ENCODE peak calls at places on chromosomes 13 and 19, in four cellular contexts. B, R, C and H are unnamed samples.
A peak's percentile ranks its signal among the peaks of the same experiment; 100 is the strongest.

GRCh38 chr13:112446347-112446861 is 70.2 kb downstream of the SPACA7 start:
- DNase-seq in R (no peak), C (no peak), B (peak; percentile 17), H (no peak)

GRCh38 chr13:58531614-58532013 is 900.1 kb downstream of the PCDH17 start:
- DNase-seq in R (no peak), C (no peak), B (no peak), H (no peak)

GRCh38 chr13:58908019-58908679 is 1255.6 kb downstream of the DIAPH3 start:
- DNase-seq in C (no peak), B (no peak), R (no peak), H (no peak)

GRCh38 chr19:31902821-31903220 is 442.6 kb upstream of the ZNF507 start:
- DNase-seq in C (no peak), B (no peak), R (no peak), H (no peak)

GRCh38 chr13:79647518-79647917 is 166.6 kb downstream of the NDFIP2 start:
- DNase-seq in B (no peak), R (no peak), C (no peak), H (no peak)

GRCh38 chr19:917323-918151 is at the start of gene KISS1R:
- DNase-seq in R (no peak), B (peak; percentile 44), C (no peak), H (no peak)

GRCh38 chr13:51811046-51811445 is 7.1 kb upstream of the DHRS12 start:
- DNase-seq in C (no peak), R (no peak), B (no peak), H (no peak)

GRCh38 chr19:35790981-35791813 is 15.8 kb downstream of the ARHGAP33 start:
- DNase-seq in R (no peak), B (no peak), C (no peak), H (peak; percentile 14)

GRCh38 chr19:13859361-13859880 is 17.5 kb upstream of the NANOS3 start:
- DNase-seq in R (no peak), C (no peak), B (no peak), H (no peak)

GRCh38 chr19:24000656-24001055 is 86.0 kb downstream of the ZNF726 start:
- DNase-seq in C (no peak), B (no peak), R (no peak), H (no peak)

GRCh38 chr13:77660841-77661250 is 36.6 kb upstream of the SLAIN1 start:
- DNase-seq in C (no peak), R (no peak), B (no peak), H (no peak)

GRCh38 chr19:55452381-55453325 is 8.8 kb downstream of the ISOC2 start:
- DNase-seq in B (peak; percentile 49), R (no peak), C (peak; percentile 67), H (no peak)

GRCh38 chr19:4501005-4501591 is 17.2 kb downstream of the PLIN4 start:
- DNase-seq in B (no peak), C (no peak), R (no peak), H (no peak)

GRCh38 chr13:110517505-110518149 is 43.9 kb downstream of the RAB20 start:
- DNase-seq in C (peak; percentile 69), B (no peak), R (no peak), H (no peak)

GRCh38 chr13:39887424-39887823 is 232.0 kb downstream of the COG6 start:
- DNase-seq in C (no peak), R (no peak), B (no peak), H (no peak)

GRCh38 chr19:13987101-13987890 is 18.8 kb downstream of the RFX1 start:
- DNase-seq in R (no peak), B (peak; percentile 45), C (no peak), H (no peak)

GRCh38 chr13:106528711-106529414 is 6.6 kb downstream of the EFNB2 start:
- DNase-seq in B (no peak), R (no peak), C (no peak), H (no peak)

GRCh38 chr19:13579388-13580060 is 73.2 kb upstream of the CACNA1A start:
- DNase-seq in B (no peak), R (no peak), C (no peak), H (no peak)

GRCh38 chr13:53127378-53127777 is 98.8 kb downstream of the OLFM4 start:
- DNase-seq in B (no peak), R (no peak), C (no peak), H (no peak)

GRCh38 chr13:99998261-99998660 is 16.7 kb downstream of the ZIC2 start:
- DNase-seq in R (no peak), B (no peak), C (no peak), H (no peak)

GRCh38 chr13:102020611-102021216 is 381.1 kb downstream of the FGF14 start:
- DNase-seq in B (no peak), R (no peak), C (no peak), H (no peak)

GRCh38 chr13:110363009-110363408 is 55.9 kb downstream of the COL4A2 start:
- DNase-seq in R (no peak), B (no peak), C (no peak), H (no peak)

GRCh38 chr13:40259899-40260298 is 406.5 kb downstream of the FOXO1 start:
- DNase-seq in B (no peak), R (no peak), C (no peak), H (no peak)

GRCh38 chr19:39737351-39737750 is 478 bp downstream of the CLC start:
- DNase-seq in C (no peak), B (no peak), R (no peak), H (no peak)

GRCh38 chr19:28871099-28871725 is 341.7 kb downstream of the UQCRFS1 start:
- DNase-seq in B (no peak), C (no peak), R (no peak), H (no peak)

GRCh38 chr13:32791545-32792172 is 205.4 kb downstream of the PDS5B start:
- DNase-seq in R (no peak), B (no peak), C (no peak), H (no peak)

GRCh38 chr13:44125943-44126469 is 246.3 kb downstream of the LACC1 start:
- DNase-seq in B (no peak), C (no peak), R (no peak), H (no peak)

GRCh38 chr13:33775339-33776108 is 42.4 kb upstream of the RFC3 start:
- DNase-seq in B (no peak), R (no peak), C (no peak), H (no peak)

GRCh38 chr19:20367811-20368294 is 197.7 kb downstream of the ZNF737 start:
- DNase-seq in C (no peak), R (no peak), B (peak; percentile 40), H (no peak)

GRCh38 chr13:114035583-114036501 is 62.0 kb upstream of the C13orf46 start:
- DNase-seq in B (no peak), R (no peak), C (no peak), H (no peak)

GRCh38 chr19:34343751-34344150 is 21.2 kb upstream of the GPI start:
- DNase-seq in R (no peak), B (no peak), C (no peak), H (no peak)

GRCh38 chr19:1324249-1324791 is 38.6 kb downstream of the EFNA2 start:
- DNase-seq in C (no peak), R (no peak), B (no peak), H (no peak)

GRCh38 chr19:3776479-3777040 is 4.5 kb upstream of the RAX2 start:
- DNase-seq in C (no peak), B (no peak), R (no peak), H (no peak)

GRCh38 chr13:86976521-86977324 is 694.4 kb upstream of the SLITRK5 start:
- DNase-seq in R (no peak), C (no peak), B (no peak), H (no peak)

GRCh38 chr13:50526771-50527567 is 316.5 kb downstream of the DLEU7 start:
- DNase-seq in R (no peak), B (no peak), C (no peak), H (peak; percentile 33)
- H3K27ac ChIP-seq in R (no peak overlapping the region), B (no peak overlapping the region), C (no peak overlapping the region), H (no peak overlapping the region)

DNA sequence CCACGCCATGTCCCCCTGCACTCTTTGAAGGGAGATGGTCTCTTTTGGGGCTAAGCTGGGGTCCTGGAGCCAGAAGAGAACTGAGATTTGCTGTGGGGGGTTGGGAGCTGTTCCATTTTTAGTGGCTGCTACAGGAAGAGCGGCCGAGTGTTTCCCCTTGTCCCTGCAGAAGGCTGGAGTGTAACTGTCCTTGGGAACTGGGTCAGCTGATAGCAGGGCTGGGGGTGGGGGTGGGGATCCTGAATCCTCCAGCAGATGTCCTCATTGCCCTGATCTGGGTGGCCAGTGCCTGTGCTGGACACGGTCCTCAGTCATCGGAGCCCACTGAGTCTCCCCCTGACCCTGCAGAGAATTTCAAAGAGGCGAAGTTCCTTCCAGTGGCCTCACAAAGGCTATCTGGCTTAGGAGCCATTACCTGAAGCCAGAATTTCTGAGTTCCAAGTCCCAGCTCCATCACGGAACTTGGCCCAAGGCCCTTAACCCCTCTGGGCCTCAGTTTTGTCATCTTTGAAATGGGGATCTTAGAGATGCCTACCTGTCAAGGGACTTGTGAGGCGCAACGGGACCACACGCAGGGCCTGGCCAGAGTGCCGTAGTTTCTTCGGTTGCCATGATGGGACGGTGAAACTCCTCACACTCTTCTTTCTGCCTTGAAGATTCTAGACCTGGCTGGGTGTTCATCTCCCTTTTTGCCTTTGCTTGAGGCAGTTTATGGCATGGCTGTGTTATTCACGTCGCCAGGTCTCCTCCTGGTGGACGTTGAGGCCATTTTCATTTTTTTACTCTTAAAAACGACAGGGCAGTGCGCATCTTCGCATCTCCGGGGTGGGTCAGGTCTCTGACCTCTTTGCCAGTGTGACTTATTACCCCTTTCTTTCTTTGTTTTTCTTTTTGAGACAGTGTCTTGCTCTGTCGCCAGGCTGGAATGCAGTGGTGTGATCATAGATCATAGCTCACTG is 51.9 kb downstream of the DNM2 start:
- DNase-seq in R (no peak), B (peak; percentile 36), C (peak; percentile 54), H (peak; percentile 40)
- H3K4me1 ChIP-seq in R (peaks cover 13% of the 10 kb centered on the region), B (peaks cover 64% of the 10 kb centered on the region), C (no peaks in the 10 kb centered on the region), H (peaks cover 3% of the 10 kb centered on the region)

GRCh38 chr19:38391911-38392464 is 3.5 kb downstream of the SPRED3 start:
- DNase-seq in R (no peak), B (no peak), C (peak; percentile 40), H (no peak)

GRCh38 chr19:38392707-38393308 is 4.3 kb downstream of the SPRED3 start:
- DNase-seq in R (no peak), B (peak; percentile 34), C (peak; percentile 61), H (no peak)

GRCh38 chr19:38399081-38399480 is 3.8 kb upstream of the FAM98C start:
- DNase-seq in B (no peak), C (no peak), R (no peak), H (no peak)

GRCh38 chr19:38394488-38394887 is 6.0 kb downstream of the SPRED3 start:
- DNase-seq in R (peak; percentile 48), B (no peak), C (peak; percentile 59), H (peak; percentile 45)

DNA sequence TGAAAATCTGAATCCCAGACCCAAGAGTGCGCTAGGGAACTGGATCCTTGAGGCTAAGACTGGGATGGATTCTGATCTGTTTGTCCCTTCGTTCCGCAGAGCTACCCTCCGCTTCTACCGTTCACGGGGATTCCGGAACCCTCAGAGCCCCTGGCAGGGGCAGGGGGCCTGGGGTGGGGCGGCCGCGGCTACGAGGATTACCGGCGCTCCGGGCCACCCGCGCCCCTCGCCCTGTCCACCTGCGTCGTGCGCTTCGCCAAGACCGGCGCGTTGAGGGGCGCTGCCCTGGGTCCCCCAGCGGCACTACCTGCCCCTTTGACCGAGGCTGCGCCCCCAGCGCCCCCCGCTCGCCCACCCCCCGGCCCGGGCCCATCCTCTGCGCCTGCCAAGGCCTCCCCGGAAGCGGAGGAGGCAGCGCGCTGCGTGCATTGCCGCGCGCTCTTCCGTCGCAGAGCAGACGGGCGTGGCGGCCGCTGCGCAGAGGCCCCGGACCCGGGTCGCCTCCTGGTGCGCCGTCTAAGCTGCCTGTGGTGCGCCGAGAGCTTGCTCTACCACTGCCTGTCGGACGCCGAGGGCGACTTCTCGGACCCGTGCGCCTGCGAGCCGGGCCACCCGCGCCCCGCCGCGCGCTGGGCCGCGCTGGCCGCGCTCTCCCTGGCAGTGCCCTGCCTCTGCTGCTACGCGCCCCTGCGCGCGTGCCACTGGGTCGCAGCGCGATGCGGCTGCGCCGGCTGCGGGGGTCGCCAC is 7.1 kb downstream of the SPRED3 start:
- DNase-seq in B (no peak), C (no peak), R (no peak), H (peak; percentile 56)
- H3K4me3 ChIP-seq in B (peak overlapping the region; percentile 28), C (peak overlapping the region; percentile 29), R (peak overlapping the region; percentile 53), H (peak overlapping the region; percentile 48)

GRCh38 chr13:74070513-74070912 is 63.7 kb downstream of the KLF12 start:
- DNase-seq in C (no peak), B (no peak), R (no peak), H (no peak)
- H3K27ac ChIP-seq in C (no peak overlapping the region), B (no peak overlapping the region), R (peak overlapping the region; percentile 16), H (no peak overlapping the region)